ENCODE peak calls at places on chromosomes 1 and 21, in ten cellular contexts. Y, F, I, A, Z, X, R, W, N and H are unnamed samples.

GRCh38 chr1:11280719-11281376 is 7.8 kb downstream of the UBIAD1 start:
- DNase-seq in Y (no peak), F (no peak), I (no peak), A (no peak), Z (no peak), X (no peak), R (no peak), W (no peak), N (peak), H (no peak)

GRCh38 chr21:34282223-34282622 is 81.6 kb upstream of the KCNE2 start:
- DNase-seq in Y (no peak), F (no peak), I (no peak), A (no peak), Z (no peak), X (no peak), R (no peak), W (no peak), N (no peak), H (no peak)

GRCh38 chr1:36411674-36412648 is 14.3 kb upstream of the LSM10 start:
- DNase-seq in Y (no peak), F (no peak), I (no peak), A (no peak), Z (peak), X (no peak), R (peak), W (peak), N (peak), H (peak)

GRCh38 chr1:194358208-194358581 is 1171.8 kb upstream of the B3GALT2 start:
- DNase-seq in Y (no peak), F (no peak), I (no peak), A (no peak), Z (no peak), X (no peak), R (no peak), W (no peak), N (no peak), H (no peak)

GRCh38 chr1:183310753-183311465 is 107.3 kb downstream of the NMNAT2 start:
- DNase-seq in Y (no peak), F (no peak), I (no peak), A (peak), Z (peak), X (no peak), R (no peak), W (peak), N (no peak), H (no peak)

GRCh38 chr21:27192286-27192685 is 225.4 kb upstream of the ADAMTS5 start:
- DNase-seq in Y (no peak), F (no peak), I (no peak), A (no peak), Z (no peak), X (no peak), R (no peak), W (no peak), N (no peak), H (no peak)

GRCh38 chr1:51270751-51271150 is 34.7 kb downstream of the RNF11 start:
- DNase-seq in Y (no peak), F (no peak), I (no peak), A (no peak), Z (no peak), X (no peak), R (no peak), W (no peak), N (no peak), H (no peak)

GRCh38 chr1:87968259-87968955 is 639.7 kb downstream of the LMO4 start:
- DNase-seq in Y (peak), F (no peak), I (peak), A (no peak), Z (no peak), X (peak), R (no peak), W (no peak), N (no peak), H (peak)

GRCh38 chr1:198361373-198361772 is 179.1 kb downstream of the ATP6V1G3 start:
- DNase-seq in Y (no peak), F (no peak), I (no peak), A (no peak), Z (no peak), X (no peak), R (no peak), W (no peak), N (no peak), H (no peak)

GRCh38 chr1:112242470-112242869 is 153.5 kb upstream of the CTTNBP2NL start:
- DNase-seq in Y (no peak), F (peak), I (no peak), A (no peak), Z (no peak), X (no peak), R (no peak), W (no peak), N (no peak), H (no peak)

GRCh38 chr1:29282135-29282923 is 46.0 kb downstream of the PTPRU start:
- DNase-seq in Y (no peak), F (no peak), I (no peak), A (no peak), Z (no peak), X (no peak), R (no peak), W (no peak), N (no peak), H (no peak)

GRCh38 chr1:50358962-50359361 is 64.3 kb downstream of the DMRTA2 start:
- DNase-seq in Y (no peak), F (no peak), I (no peak), A (no peak), Z (no peak), X (no peak), R (no peak), W (no peak), N (no peak), H (no peak)

GRCh38 chr1:9010781-9011323 is 15.4 kb downstream of the SLC2A7 start:
- DNase-seq in Y (no peak), F (no peak), I (no peak), A (no peak), Z (no peak), X (peak), R (no peak), W (no peak), N (no peak), H (no peak)

GRCh38 chr1:60245371-60245770 is 171.8 kb upstream of the C1orf87 start:
- DNase-seq in Y (no peak), F (no peak), I (no peak), A (no peak), Z (no peak), X (no peak), R (no peak), W (no peak), N (no peak), H (no peak)

GRCh38 chr1:232557661-232558260 is 72.2 kb downstream of the SIPA1L2 start:
- DNase-seq in Y (no peak), F (no peak), I (no peak), A (no peak), Z (no peak), X (no peak), R (no peak), W (no peak), N (peak), H (no peak)

GRCh38 chr1:155940531-155940992 is 876 bp upstream of the RXFP4 start:
- DNase-seq in Y (no peak), F (no peak), I (no peak), A (peak), Z (no peak), X (peak), R (no peak), W (no peak), N (peak), H (peak)

GRCh38 chr1:60894121-60894520 is 188.2 kb upstream of the NFIA start:
- DNase-seq in Y (no peak), F (no peak), I (no peak), A (no peak), Z (no peak), X (peak), R (no peak), W (no peak), N (peak), H (no peak)

GRCh38 chr1:174160109-174160473 is 771 bp downstream of the RABGAP1L start:
- DNase-seq in Y (peak), F (no peak), I (peak), A (peak), Z (peak), X (peak), R (peak), W (no peak), N (peak), H (no peak)

GRCh38 chr21:29647353-29647781 is 292.4 kb downstream of the GRIK1 start:
- DNase-seq in Y (no peak), F (no peak), I (no peak), A (no peak), Z (no peak), X (no peak), R (no peak), W (no peak), N (no peak), H (no peak)

GRCh38 chr1:40383488-40384412 is 10.2 kb downstream of the SMAP2 start:
- DNase-seq in Y (no peak), F (no peak), I (no peak), A (no peak), Z (no peak), X (no peak), R (no peak), W (no peak), N (no peak), H (no peak)

GRCh38 chr1:186175588-186175987 is 199.5 kb downstream of the TPR start:
- DNase-seq in Y (no peak), F (no peak), I (no peak), A (no peak), Z (no peak), X (no peak), R (no peak), W (no peak), N (no peak), H (no peak)

GRCh38 chr1:23403355-23403734 is 21.2 kb downstream of the TCEA3 start:
- DNase-seq in Y (no peak), F (no peak), I (no peak), A (no peak), Z (no peak), X (no peak), R (no peak), W (no peak), N (no peak), H (no peak)

GRCh38 chr1:173467426-173467825 is 9.7 kb upstream of the PRDX6 start:
- DNase-seq in Y (no peak), F (no peak), I (no peak), A (no peak), Z (no peak), X (no peak), R (no peak), W (no peak), N (no peak), H (no peak)

GRCh38 chr1:197178998-197179397 is 32.5 kb upstream of the ASPM start:
- DNase-seq in Y (no peak), F (no peak), I (no peak), A (no peak), Z (no peak), X (no peak), R (no peak), W (no peak), N (no peak), H (peak)

GRCh38 chr1:42333662-42334239 is 1.3 kb downstream of the FOXJ3 start:
- DNase-seq in Y (no peak), F (no peak), I (no peak), A (no peak), Z (no peak), X (no peak), R (no peak), W (no peak), N (peak), H (no peak)

GRCh38 chr1:10745886-10746455 is 50.5 kb downstream of the CASZ1 start:
- DNase-seq in Y (no peak), F (no peak), I (no peak), A (no peak), Z (no peak), X (no peak), R (no peak), W (no peak), N (no peak), H (no peak)

GRCh38 chr21:37848721-37849490 is 67.4 kb downstream of the KCNJ6 start:
- DNase-seq in Y (no peak), F (no peak), I (no peak), A (no peak), Z (no peak), X (no peak), R (no peak), W (no peak), N (no peak), H (no peak)

GRCh38 chr1:147904726-147905125 is 2.1 kb downstream of the GJA8 start:
- DNase-seq in Y (no peak), F (no peak), I (no peak), A (no peak), Z (no peak), X (no peak), R (no peak), W (no peak), N (no peak), H (no peak)

GRCh38 chr1:202155478-202156021 is 4.9 kb downstream of the PTPN7 start:
- DNase-seq in Y (no peak), F (no peak), I (no peak), A (peak), Z (no peak), X (peak), R (no peak), W (no peak), N (peak), H (peak)

GRCh38 chr21:34020005-34020847 is 53.2 kb upstream of the MRPS6 start:
- DNase-seq in Y (no peak), F (no peak), I (no peak), A (no peak), Z (no peak), X (no peak), R (peak), W (no peak), N (peak), H (no peak)